ENCODE peak calls at places on chromosomes 3 and 15, in nine cellular contexts. P is pulmonary artery endothelial cell; S is HAP-1; F is PC-3; T is stimulated activated naive CD8-positive, alpha-beta T cell treated with anti-CD3 and anti-CD28 coated beads, Interleukin-15, Interleukin-2, amounts not matched to agents 100 U/mL and 50 U/mL, for 24 hours; X is DMS153; U is activated T-cell treated with anti-CD3 and anti-CD28 coated beads for 1 hour; E is activated CD4-positive, alpha-beta T cell treated with anti-CD3 and anti-CD28 coated beads, Interleukin-2, amount 10 ng/mL, durations not matched to agents 7 days and 5 days; V is stomach. Y is an unnamed sample.

GRCh38 chr3:16279010-16279409 is 14.0 kb downstream of the OXNAD1 start:
- DNase-seq in P (no peak), S (no peak), F (no peak), T (no peak), X (no peak), U (no peak), E (no peak), V (no peak), Y (no peak)

GRCh38 chr3:156816091-156816793 is 9.9 kb upstream of the LEKR1 start:
- DNase-seq in P (no peak), S (no peak), F (peak), T (peak), X (no peak), U (no peak), E (peak), V (peak), Y (peak)

GRCh38 chr15:43270676-43271306 is 4.1 kb upstream of the TGM5 start:
- DNase-seq in P (no peak), S (no peak), F (no peak), T (no peak), X (no peak), U (no peak), E (no peak), V (no peak), Y (peak)

GRCh38 chr3:174329321-174329720 is 529.8 kb upstream of the NAALADL2 start:
- DNase-seq in P (no peak), S (no peak), F (peak), T (no peak), X (no peak), U (no peak), E (no peak), V (no peak), Y (no peak)

GRCh38 chr3:67000006-67000405 is 1.9 kb downstream of the KBTBD8 start:
- DNase-seq in P (no peak), S (no peak), F (peak), T (no peak), X (no peak), U (no peak), E (no peak), V (no peak), Y (no peak)

GRCh38 chr15:85748176-85748575 is 46.5 kb downstream of the KLHL25 start:
- DNase-seq in P (no peak), S (no peak), F (no peak), T (no peak), X (no peak), U (no peak), E (no peak), V (peak), Y (no peak)

GRCh38 chr3:175916151-175916946 is 1057.2 kb downstream of the NAALADL2 start:
- DNase-seq in P (no peak), S (no peak), F (no peak), T (no peak), X (no peak), U (no peak), E (no peak), V (no peak), Y (no peak)

GRCh38 chr15:42992626-42993025 is 72.0 kb upstream of the TTBK2 start:
- DNase-seq in P (no peak), S (no peak), F (no peak), T (no peak), X (no peak), U (no peak), E (no peak), V (no peak), Y (no peak)

Y was measured in activated naive CD4-positive, alpha-beta T cell treated with anti-CD3 and anti-CD28 coated beads, Interleukin-2, amount 10 ng/mL, durations not matched to agents 7 days and 5 days.